ENCODE peak calls at places on chromosomes 13 and 19, in eight cellular contexts. One of them, this sample, is unnamed.

GRCh38 chr19:53365899-53366493 is 491 bp downstream of the ZNF525 start:
- DNase-seq in fibroblast of mammary gland: no peak
- DNase-seq in kidney: no peak
- DNase-seq in astrocyte: peak
- DNase-seq in fibroblast of the aortic adventitia: no peak
- DNase-seq in tibial nerve: no peak
- DNase-seq in mammary epithelial cell: peak
- DNase-seq in CD8-positive, alpha-beta T cell: peak
- DNase-seq in this sample: no peak

GRCh38 chr13:60267498-60268202 is 103.9 kb upstream of the DIAPH3 start:
- DNase-seq in CD8-positive, alpha-beta T cell: peak
- DNase-seq in tibial nerve: no peak
- DNase-seq in mammary epithelial cell: no peak
- DNase-seq in kidney: no peak
- DNase-seq in fibroblast of the aortic adventitia: no peak
- DNase-seq in astrocyte: peak
- DNase-seq in fibroblast of mammary gland: no peak
- DNase-seq in this sample: no peak

GRCh38 chr19:13995878-13996765 is 10.0 kb downstream of the RFX1 start:
- DNase-seq in astrocyte: no peak
- DNase-seq in fibroblast of mammary gland: no peak
- DNase-seq in tibial nerve: no peak
- DNase-seq in mammary epithelial cell: no peak
- DNase-seq in CD8-positive, alpha-beta T cell: no peak
- DNase-seq in fibroblast of the aortic adventitia: no peak
- DNase-seq in kidney: peak
- DNase-seq in this sample: no peak

GRCh38 chr19:50358483-50359431 is 6.7 kb downstream of the NAPSA start:
- DNase-seq in tibial nerve: no peak
- DNase-seq in CD8-positive, alpha-beta T cell: peak
- DNase-seq in astrocyte: no peak
- DNase-seq in mammary epithelial cell: no peak
- DNase-seq in fibroblast of mammary gland: peak
- DNase-seq in kidney: peak
- DNase-seq in fibroblast of the aortic adventitia: peak
- DNase-seq in this sample: no peak

GRCh38 chr19:44903602-44904425 is 1.8 kb upstream of the APOE start:
- DNase-seq in mammary epithelial cell: no peak
- DNase-seq in astrocyte: no peak
- DNase-seq in tibial nerve: peak
- DNase-seq in fibroblast of mammary gland: peak
- DNase-seq in CD8-positive, alpha-beta T cell: peak
- DNase-seq in fibroblast of the aortic adventitia: peak
- DNase-seq in kidney: peak
- DNase-seq in this sample: no peak

GRCh38 chr19:13031917-13032623 is 36.8 kb downstream of the NFIX start:
- DNase-seq in mammary epithelial cell: peak
- DNase-seq in fibroblast of mammary gland: peak
- DNase-seq in CD8-positive, alpha-beta T cell: no peak
- DNase-seq in tibial nerve: no peak
- DNase-seq in astrocyte: peak
- DNase-seq in kidney: no peak
- DNase-seq in fibroblast of the aortic adventitia: peak
- DNase-seq in this sample: no peak

GRCh38 chr19:16085115-16085514 is 8.8 kb downstream of the TPM4 start:
- DNase-seq in kidney: no peak
- DNase-seq in fibroblast of mammary gland: peak
- DNase-seq in mammary epithelial cell: peak
- DNase-seq in tibial nerve: no peak
- DNase-seq in fibroblast of the aortic adventitia: no peak
- DNase-seq in CD8-positive, alpha-beta T cell: no peak
- DNase-seq in astrocyte: no peak
- DNase-seq in this sample: no peak

GRCh38 chr19:11356676-11357550 is 1.7 kb downstream of the PLPPR2 start:
- DNase-seq in fibroblast of mammary gland: no peak
- DNase-seq in kidney: no peak
- DNase-seq in CD8-positive, alpha-beta T cell: no peak
- DNase-seq in mammary epithelial cell: no peak
- DNase-seq in astrocyte: no peak
- DNase-seq in tibial nerve: no peak
- DNase-seq in fibroblast of the aortic adventitia: no peak
- DNase-seq in this sample: no peak

GRCh38 chr13:78610381-78610883 is 7.1 kb upstream of the POU4F1 start:
- DNase-seq in mammary epithelial cell: no peak
- DNase-seq in CD8-positive, alpha-beta T cell: no peak
- DNase-seq in astrocyte: no peak
- DNase-seq in tibial nerve: no peak
- DNase-seq in fibroblast of mammary gland: peak
- DNase-seq in kidney: no peak
- DNase-seq in fibroblast of the aortic adventitia: peak
- DNase-seq in this sample: no peak

GRCh38 chr19:58569943-58570670 is 3.0 kb downstream of the MZF1 start:
- DNase-seq in tibial nerve: peak
- DNase-seq in mammary epithelial cell: no peak
- DNase-seq in fibroblast of mammary gland: no peak
- DNase-seq in kidney: peak
- DNase-seq in astrocyte: no peak
- DNase-seq in CD8-positive, alpha-beta T cell: peak
- DNase-seq in fibroblast of the aortic adventitia: no peak
- DNase-seq in this sample: no peak

GRCh38 chr19:4361152-4362037 is 18.0 kb downstream of the MPND start:
- DNase-seq in tibial nerve: no peak
- DNase-seq in fibroblast of mammary gland: no peak
- DNase-seq in astrocyte: no peak
- DNase-seq in fibroblast of the aortic adventitia: no peak
- DNase-seq in kidney: peak
- DNase-seq in CD8-positive, alpha-beta T cell: no peak
- DNase-seq in mammary epithelial cell: no peak
- DNase-seq in this sample: no peak

GRCh38 chr19:47445527-47445926 is 26.2 kb downstream of the SLC8A2 start:
- DNase-seq in mammary epithelial cell: no peak
- DNase-seq in kidney: no peak
- DNase-seq in fibroblast of the aortic adventitia: no peak
- DNase-seq in astrocyte: no peak
- DNase-seq in fibroblast of mammary gland: no peak
- DNase-seq in tibial nerve: no peak
- DNase-seq in CD8-positive, alpha-beta T cell: no peak
- DNase-seq in this sample: no peak

GRCh38 chr13:48155850-48156249 is 60.9 kb upstream of the MED4 start:
- DNase-seq in fibroblast of mammary gland: peak
- DNase-seq in astrocyte: peak
- DNase-seq in mammary epithelial cell: peak
- DNase-seq in fibroblast of the aortic adventitia: peak
- DNase-seq in tibial nerve: no peak
- DNase-seq in CD8-positive, alpha-beta T cell: peak
- DNase-seq in kidney: no peak
- DNase-seq in this sample: peak

GRCh38 chr13:92315265-92315664 is 911.3 kb upstream of the GPC6 start:
- DNase-seq in tibial nerve: no peak
- DNase-seq in kidney: no peak
- DNase-seq in fibroblast of the aortic adventitia: no peak
- DNase-seq in CD8-positive, alpha-beta T cell: no peak
- DNase-seq in astrocyte: peak
- DNase-seq in mammary epithelial cell: no peak
- DNase-seq in fibroblast of mammary gland: no peak
- DNase-seq in this sample: no peak

GRCh38 chr13:28794370-28794769 is 25.8 kb upstream of the MTUS2 start:
- DNase-seq in mammary epithelial cell: no peak
- DNase-seq in tibial nerve: no peak
- DNase-seq in fibroblast of the aortic adventitia: no peak
- DNase-seq in CD8-positive, alpha-beta T cell: no peak
- DNase-seq in fibroblast of mammary gland: no peak
- DNase-seq in kidney: no peak
- DNase-seq in astrocyte: no peak
- DNase-seq in this sample: no peak

GRCh38 chr13:96835591-96835990 is 158.7 kb downstream of the OXGR1 start:
- DNase-seq in fibroblast of the aortic adventitia: no peak
- DNase-seq in tibial nerve: no peak
- DNase-seq in astrocyte: no peak
- DNase-seq in CD8-positive, alpha-beta T cell: no peak
- DNase-seq in mammary epithelial cell: no peak
- DNase-seq in kidney: no peak
- DNase-seq in fibroblast of mammary gland: no peak
- DNase-seq in this sample: no peak
- TF ChIP-seq CTCF in fibroblast of the aortic adventitia: no peak
- TF ChIP-seq CTCF in tibial nerve: no peak
- TF ChIP-seq CTCF in astrocyte: no peak
- TF ChIP-seq CTCF in CD8-positive, alpha-beta T cell: no peak
- TF ChIP-seq CTCF in mammary epithelial cell: no peak
- TF ChIP-seq CTCF in kidney: no peak
- TF ChIP-seq CTCF in fibroblast of mammary gland: no peak
- TF ChIP-seq CTCF in this sample: no peak

GRCh38 chr19:48501961-48502719 is 9.5 kb downstream of the LMTK3 start:
- DNase-seq in tibial nerve: no peak
- DNase-seq in CD8-positive, alpha-beta T cell: peak
- DNase-seq in kidney: peak
- DNase-seq in astrocyte: no peak
- DNase-seq in fibroblast of mammary gland: peak
- DNase-seq in fibroblast of the aortic adventitia: no peak
- DNase-seq in mammary epithelial cell: peak
- DNase-seq in this sample: peak
- H3K4me3 ChIP-seq in tibial nerve: no peak
- H3K4me3 ChIP-seq in CD8-positive, alpha-beta T cell: peak
- H3K4me3 ChIP-seq in kidney: peak
- H3K4me3 ChIP-seq in astrocyte: no peak
- H3K4me3 ChIP-seq in fibroblast of mammary gland: no peak
- H3K4me3 ChIP-seq in fibroblast of the aortic adventitia: no peak
- H3K4me3 ChIP-seq in mammary epithelial cell: no peak
- H3K4me3 ChIP-seq in this sample: no peak

DNA sequence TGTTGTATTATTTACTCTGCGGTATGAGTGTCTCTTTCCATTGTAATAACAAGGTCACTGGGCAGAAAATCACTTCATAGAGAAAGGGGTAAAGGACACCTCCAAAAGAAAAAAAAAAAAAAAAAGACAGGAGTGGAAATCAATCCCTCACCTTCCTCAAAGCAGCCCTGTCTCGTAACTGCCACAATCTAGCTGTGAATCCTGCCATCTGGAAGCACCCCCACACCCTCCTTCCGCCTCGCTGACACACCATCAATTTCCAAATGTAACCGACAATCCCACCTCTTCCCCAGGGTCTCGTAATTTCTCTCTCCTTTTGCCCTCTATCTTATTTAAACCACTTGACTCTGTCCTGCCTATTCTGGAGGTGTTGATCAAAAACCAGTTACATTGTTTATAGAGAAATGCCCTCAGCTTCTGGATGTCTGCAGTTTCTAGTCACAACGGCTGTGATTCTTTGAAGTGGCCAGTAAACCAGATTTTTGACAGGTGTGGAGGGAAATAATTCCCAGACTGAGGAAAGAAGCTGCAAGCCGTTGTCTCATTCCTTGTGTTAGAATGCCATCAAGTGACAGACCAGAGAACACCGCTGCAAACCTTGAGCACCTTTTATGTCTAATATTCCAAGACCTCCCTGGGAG is 9.1 kb upstream of the POP4 start:
- DNase-seq in kidney: no peak
- DNase-seq in mammary epithelial cell: no peak
- DNase-seq in fibroblast of mammary gland: peak
- DNase-seq in fibroblast of the aortic adventitia: peak
- DNase-seq in CD8-positive, alpha-beta T cell: no peak
- DNase-seq in astrocyte: peak
- DNase-seq in tibial nerve: no peak
- DNase-seq in this sample: no peak
- TF ChIP-seq CTCF in kidney: peak
- TF ChIP-seq CTCF in mammary epithelial cell: peak
- TF ChIP-seq CTCF in fibroblast of mammary gland: peak
- TF ChIP-seq CTCF in fibroblast of the aortic adventitia: peak
- TF ChIP-seq CTCF in CD8-positive, alpha-beta T cell: no peak
- TF ChIP-seq CTCF in astrocyte: peak
- TF ChIP-seq CTCF in tibial nerve: no peak
- TF ChIP-seq CTCF in this sample: peak

GRCh38 chr19:588758-589692 is 656 bp upstream of the HCN2 start:
- DNase-seq in astrocyte: no peak
- DNase-seq in fibroblast of the aortic adventitia: no peak
- DNase-seq in fibroblast of mammary gland: no peak
- DNase-seq in kidney: no peak
- DNase-seq in CD8-positive, alpha-beta T cell: no peak
- DNase-seq in mammary epithelial cell: no peak
- DNase-seq in tibial nerve: no peak
- DNase-seq in this sample: no peak

GRCh38 chr19:590750-591098 is 1.0 kb downstream of the HCN2 start:
- DNase-seq in fibroblast of the aortic adventitia: no peak
- DNase-seq in kidney: no peak
- DNase-seq in fibroblast of mammary gland: no peak
- DNase-seq in tibial nerve: no peak
- DNase-seq in CD8-positive, alpha-beta T cell: no peak
- DNase-seq in mammary epithelial cell: no peak
- DNase-seq in astrocyte: no peak
- DNase-seq in this sample: no peak

GRCh38 chr19:590396-590745 is 690 bp downstream of the HCN2 start:
- DNase-seq in CD8-positive, alpha-beta T cell: peak
- DNase-seq in kidney: no peak
- DNase-seq in fibroblast of the aortic adventitia: peak
- DNase-seq in tibial nerve: no peak
- DNase-seq in mammary epithelial cell: peak
- DNase-seq in astrocyte: no peak
- DNase-seq in fibroblast of mammary gland: peak
- DNase-seq in this sample: no peak

GRCh38 chr19:591099-591958 is 1.6 kb downstream of the HCN2 start:
- DNase-seq in fibroblast of the aortic adventitia: no peak
- DNase-seq in kidney: no peak
- DNase-seq in mammary epithelial cell: peak
- DNase-seq in fibroblast of mammary gland: no peak
- DNase-seq in tibial nerve: no peak
- DNase-seq in astrocyte: no peak
- DNase-seq in CD8-positive, alpha-beta T cell: no peak
- DNase-seq in this sample: no peak

GRCh38 chr19:589693-590395 is at the start of gene HCN2:
- DNase-seq in kidney: no peak
- DNase-seq in astrocyte: no peak
- DNase-seq in mammary epithelial cell: no peak
- DNase-seq in fibroblast of mammary gland: no peak
- DNase-seq in CD8-positive, alpha-beta T cell: no peak
- DNase-seq in fibroblast of the aortic adventitia: no peak
- DNase-seq in tibial nerve: no peak
- DNase-seq in this sample: no peak
- H3K4me3 ChIP-seq in kidney: no peak
- H3K4me3 ChIP-seq in astrocyte: no peak
- H3K4me3 ChIP-seq in mammary epithelial cell: no peak
- H3K4me3 ChIP-seq in fibroblast of mammary gland: no peak
- H3K4me3 ChIP-seq in CD8-positive, alpha-beta T cell: no peak
- H3K4me3 ChIP-seq in fibroblast of the aortic adventitia: peak
- H3K4me3 ChIP-seq in tibial nerve: peak
- H3K4me3 ChIP-seq in this sample: no peak

DNA sequence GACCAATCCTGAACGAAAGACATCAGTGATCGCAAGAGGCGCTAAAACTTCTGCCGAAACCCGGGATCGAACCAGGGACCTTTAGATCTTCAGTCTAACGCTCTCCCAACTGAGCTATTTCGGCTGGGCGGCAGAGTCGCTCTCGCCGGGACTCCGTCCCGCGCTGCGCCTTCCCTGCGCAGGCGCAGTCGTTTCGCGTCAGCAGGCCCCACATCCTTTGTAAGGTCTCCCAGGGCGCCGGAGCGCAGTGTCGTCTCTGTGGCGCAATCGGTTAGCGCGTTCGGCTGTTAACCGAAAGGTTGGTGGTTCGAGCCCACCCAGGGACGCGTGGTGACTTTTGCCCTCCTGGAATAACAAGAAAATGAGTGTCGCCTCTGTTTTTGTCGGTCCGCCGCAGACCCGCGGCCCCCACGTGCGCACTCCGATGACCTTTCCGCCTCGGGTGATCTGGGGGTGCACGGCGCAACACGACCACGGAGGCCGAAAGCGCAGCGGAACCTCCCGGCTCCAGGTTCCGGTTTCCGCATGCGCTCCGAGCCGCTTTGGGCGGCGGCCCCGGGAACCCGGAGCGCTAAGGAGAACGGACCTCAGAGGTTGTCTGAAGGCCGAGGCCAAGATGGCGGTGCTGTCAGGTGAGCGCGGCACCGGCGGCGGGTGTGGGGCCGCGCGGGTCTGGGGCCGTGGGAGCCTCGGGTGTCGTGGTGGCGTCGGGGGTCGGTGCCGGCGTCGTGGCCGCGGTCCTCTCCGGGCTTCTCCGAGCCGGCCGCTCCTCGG is at the start of gene NDUFS7:
- DNase-seq in fibroblast of mammary gland: peak
- DNase-seq in mammary epithelial cell: peak
- DNase-seq in kidney: peak
- DNase-seq in fibroblast of the aortic adventitia: peak
- DNase-seq in tibial nerve: peak
- DNase-seq in CD8-positive, alpha-beta T cell: peak
- DNase-seq in astrocyte: peak
- DNase-seq in this sample: peak
- TF ChIP-seq CTCF in fibroblast of mammary gland: peak
- TF ChIP-seq CTCF in mammary epithelial cell: no peak
- TF ChIP-seq CTCF in kidney: peak
- TF ChIP-seq CTCF in fibroblast of the aortic adventitia: peak
- TF ChIP-seq CTCF in tibial nerve: peak
- TF ChIP-seq CTCF in CD8-positive, alpha-beta T cell: no peak
- TF ChIP-seq CTCF in astrocyte: no peak
- TF ChIP-seq CTCF in this sample: peak

This sample was measured in keratinocyte.